ENCODE peak calls at places on chromosomes 16 and 17, in ten cellular contexts. One of them, this sample, is unnamed.
A peak's percentile ranks its signal among the peaks of the same experiment; 100 is the strongest.

GRCh38 chr16:35748621-35749252 is 2289.3 kb downstream of the TP53TG3F start:
- DNase-seq in cardiac fibroblast: no peak
- DNase-seq in HFF-Myc: no peak
- DNase-seq in cardiac muscle cell: no peak
- DNase-seq in AG09309: no peak
- DNase-seq in IMR-90: no peak
- DNase-seq in tibial nerve: no peak
- DNase-seq in HFFc6: no peak
- DNase-seq in upper lobe of left lung: peak; percentile 81
- DNase-seq in mucosa of descending colon: peak; percentile 41
- DNase-seq in this sample: no peak

GRCh38 chr17:50396261-50397110 is 837 bp downstream of the LRRC59 start:
- DNase-seq in tibial nerve: peak; percentile 19
- DNase-seq in cardiac fibroblast: peak; percentile 76
- DNase-seq in HFF-Myc: no peak
- DNase-seq in mucosa of descending colon: peak; percentile 76
- DNase-seq in AG09309: peak; percentile 17
- DNase-seq in IMR-90: peak; percentile 56
- DNase-seq in cardiac muscle cell: peak; percentile 80
- DNase-seq in upper lobe of left lung: no peak
- DNase-seq in HFFc6: peak; percentile 26
- DNase-seq in this sample: no peak

GRCh38 chr16:1193143-1193824 is 31.8 kb downstream of the TPSG1 start:
- DNase-seq in mucosa of descending colon: no peak
- DNase-seq in HFF-Myc: no peak
- DNase-seq in upper lobe of left lung: no peak
- DNase-seq in IMR-90: no peak
- DNase-seq in AG09309: no peak
- DNase-seq in tibial nerve: no peak
- DNase-seq in HFFc6: no peak
- DNase-seq in cardiac muscle cell: no peak
- DNase-seq in cardiac fibroblast: no peak
- DNase-seq in this sample: no peak

GRCh38 chr17:49646391-49647255 is 31.3 kb downstream of the SPOP start:
- DNase-seq in tibial nerve: no peak
- DNase-seq in cardiac fibroblast: peak; percentile 87
- DNase-seq in upper lobe of left lung: no peak
- DNase-seq in IMR-90: peak; percentile 77
- DNase-seq in HFFc6: peak; percentile 85
- DNase-seq in HFF-Myc: peak; percentile 14
- DNase-seq in mucosa of descending colon: no peak
- DNase-seq in AG09309: no peak
- DNase-seq in cardiac muscle cell: peak; percentile 58
- DNase-seq in this sample: peak; percentile 36

GRCh38 chr17:2024572-2025219 is 438 bp downstream of the RTN4RL1 start:
- DNase-seq in mucosa of descending colon: no peak
- DNase-seq in HFFc6: no peak
- DNase-seq in cardiac muscle cell: no peak
- DNase-seq in AG09309: no peak
- DNase-seq in tibial nerve: no peak
- DNase-seq in upper lobe of left lung: peak; percentile 86
- DNase-seq in HFF-Myc: no peak
- DNase-seq in IMR-90: no peak
- DNase-seq in cardiac fibroblast: peak; percentile 16
- DNase-seq in this sample: no peak

GRCh38 chr17:49359990-49360795 is 1.9 kb downstream of the ZNF652 start:
- DNase-seq in HFF-Myc: no peak
- DNase-seq in AG09309: no peak
- DNase-seq in HFFc6: no peak
- DNase-seq in tibial nerve: no peak
- DNase-seq in mucosa of descending colon: no peak
- DNase-seq in upper lobe of left lung: no peak
- DNase-seq in cardiac fibroblast: no peak
- DNase-seq in IMR-90: no peak
- DNase-seq in cardiac muscle cell: no peak
- DNase-seq in this sample: peak; percentile 21

GRCh38 chr16:55534773-55535172 is 25.9 kb downstream of the LPCAT2 start:
- DNase-seq in HFFc6: no peak
- DNase-seq in HFF-Myc: no peak
- DNase-seq in tibial nerve: no peak
- DNase-seq in cardiac fibroblast: no peak
- DNase-seq in IMR-90: no peak
- DNase-seq in AG09309: no peak
- DNase-seq in mucosa of descending colon: no peak
- DNase-seq in cardiac muscle cell: no peak
- DNase-seq in upper lobe of left lung: no peak
- DNase-seq in this sample: no peak

GRCh38 chr17:1460233-1460632 is 4.2 kb upstream of the CRK start:
- DNase-seq in IMR-90: no peak
- DNase-seq in mucosa of descending colon: peak; percentile 85
- DNase-seq in tibial nerve: no peak
- DNase-seq in HFF-Myc: no peak
- DNase-seq in AG09309: no peak
- DNase-seq in cardiac fibroblast: peak; percentile 32
- DNase-seq in HFFc6: peak; percentile 29
- DNase-seq in upper lobe of left lung: no peak
- DNase-seq in cardiac muscle cell: no peak
- DNase-seq in this sample: no peak

DNA sequence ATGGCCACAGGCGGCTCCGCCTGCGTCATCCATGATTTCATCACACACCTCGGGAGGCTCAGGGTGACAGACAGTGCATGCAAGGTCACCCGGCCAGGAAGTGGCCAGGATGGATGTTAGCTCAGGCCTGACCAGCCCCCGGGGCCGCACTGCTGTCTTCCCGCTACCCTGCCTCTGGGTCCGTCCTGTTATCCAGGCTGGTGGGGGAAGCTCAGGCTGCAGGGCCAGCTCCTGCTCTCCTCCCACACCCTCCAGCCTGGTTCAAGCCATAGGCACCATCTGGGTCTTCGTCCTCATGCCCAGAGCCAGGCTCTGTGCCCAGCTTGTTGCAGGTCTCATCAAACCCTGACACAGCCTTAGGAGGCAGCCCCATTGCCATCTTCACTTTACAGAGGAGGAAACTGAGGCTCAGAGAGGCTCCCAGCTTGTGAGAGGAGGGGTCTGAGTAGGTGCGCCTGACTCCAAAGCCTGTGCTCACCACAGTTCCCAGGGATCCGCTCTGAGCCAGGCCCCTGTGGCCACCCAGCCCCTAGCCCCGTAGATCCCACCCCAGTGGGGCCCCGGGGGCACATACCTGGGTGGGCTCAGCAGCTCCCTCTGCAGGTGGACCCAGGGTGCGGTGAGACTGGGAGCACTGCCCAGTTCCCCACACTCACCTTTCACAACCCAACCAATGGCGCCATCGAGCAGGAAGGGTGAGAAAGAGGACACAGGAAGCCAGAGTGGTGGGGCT is 414 bp upstream of the ADGRG3 start:
- DNase-seq in HFFc6: no peak
- DNase-seq in HFF-Myc: no peak
- DNase-seq in IMR-90: peak; percentile 38
- DNase-seq in cardiac muscle cell: peak; percentile 68
- DNase-seq in tibial nerve: no peak
- DNase-seq in AG09309: no peak
- DNase-seq in mucosa of descending colon: peak; percentile 68
- DNase-seq in cardiac fibroblast: peak; percentile 51
- DNase-seq in upper lobe of left lung: no peak
- DNase-seq in this sample: no peak
- TF ChIP-seq CTCF in HFFc6: peak; percentile 51
- TF ChIP-seq CTCF in HFF-Myc: peak; percentile 17
- TF ChIP-seq CTCF in IMR-90: no peak
- TF ChIP-seq CTCF in cardiac muscle cell: peak; percentile 16
- TF ChIP-seq CTCF in tibial nerve: no peak
- TF ChIP-seq CTCF in AG09309: no peak
- TF ChIP-seq CTCF in mucosa of descending colon: no peak
- TF ChIP-seq CTCF in cardiac fibroblast: peak; percentile 11
- TF ChIP-seq CTCF in upper lobe of left lung: no peak
- TF ChIP-seq CTCF in this sample: peak; percentile 32

GRCh38 chr17:80264793-80265075 is 4.1 kb downstream of the RNF213 start:
- DNase-seq in upper lobe of left lung: no peak
- DNase-seq in IMR-90: no peak
- DNase-seq in mucosa of descending colon: no peak
- DNase-seq in cardiac muscle cell: no peak
- DNase-seq in cardiac fibroblast: no peak
- DNase-seq in tibial nerve: no peak
- DNase-seq in HFF-Myc: no peak
- DNase-seq in AG09309: no peak
- DNase-seq in HFFc6: no peak
- DNase-seq in this sample: no peak

GRCh38 chr17:80264048-80264792 is 3.6 kb downstream of the RNF213 start:
- DNase-seq in IMR-90: no peak
- DNase-seq in cardiac muscle cell: no peak
- DNase-seq in mucosa of descending colon: peak; percentile 87
- DNase-seq in HFFc6: no peak
- DNase-seq in tibial nerve: no peak
- DNase-seq in AG09309: no peak
- DNase-seq in cardiac fibroblast: no peak
- DNase-seq in HFF-Myc: no peak
- DNase-seq in upper lobe of left lung: no peak
- DNase-seq in this sample: no peak

GRCh38 chr17:80262775-80263244 is 2.2 kb downstream of the RNF213 start:
- DNase-seq in upper lobe of left lung: no peak
- DNase-seq in IMR-90: no peak
- DNase-seq in AG09309: no peak
- DNase-seq in mucosa of descending colon: peak; percentile 70
- DNase-seq in HFF-Myc: no peak
- DNase-seq in cardiac fibroblast: no peak
- DNase-seq in HFFc6: no peak
- DNase-seq in cardiac muscle cell: no peak
- DNase-seq in tibial nerve: no peak
- DNase-seq in this sample: no peak

GRCh38 chr17:80262291-80262690 is 1.6 kb downstream of the RNF213 start:
- DNase-seq in upper lobe of left lung: no peak
- DNase-seq in cardiac muscle cell: no peak
- DNase-seq in AG09309: no peak
- DNase-seq in tibial nerve: no peak
- DNase-seq in HFFc6: no peak
- DNase-seq in mucosa of descending colon: no peak
- DNase-seq in IMR-90: no peak
- DNase-seq in HFF-Myc: no peak
- DNase-seq in cardiac fibroblast: no peak
- DNase-seq in this sample: no peak

DNA sequence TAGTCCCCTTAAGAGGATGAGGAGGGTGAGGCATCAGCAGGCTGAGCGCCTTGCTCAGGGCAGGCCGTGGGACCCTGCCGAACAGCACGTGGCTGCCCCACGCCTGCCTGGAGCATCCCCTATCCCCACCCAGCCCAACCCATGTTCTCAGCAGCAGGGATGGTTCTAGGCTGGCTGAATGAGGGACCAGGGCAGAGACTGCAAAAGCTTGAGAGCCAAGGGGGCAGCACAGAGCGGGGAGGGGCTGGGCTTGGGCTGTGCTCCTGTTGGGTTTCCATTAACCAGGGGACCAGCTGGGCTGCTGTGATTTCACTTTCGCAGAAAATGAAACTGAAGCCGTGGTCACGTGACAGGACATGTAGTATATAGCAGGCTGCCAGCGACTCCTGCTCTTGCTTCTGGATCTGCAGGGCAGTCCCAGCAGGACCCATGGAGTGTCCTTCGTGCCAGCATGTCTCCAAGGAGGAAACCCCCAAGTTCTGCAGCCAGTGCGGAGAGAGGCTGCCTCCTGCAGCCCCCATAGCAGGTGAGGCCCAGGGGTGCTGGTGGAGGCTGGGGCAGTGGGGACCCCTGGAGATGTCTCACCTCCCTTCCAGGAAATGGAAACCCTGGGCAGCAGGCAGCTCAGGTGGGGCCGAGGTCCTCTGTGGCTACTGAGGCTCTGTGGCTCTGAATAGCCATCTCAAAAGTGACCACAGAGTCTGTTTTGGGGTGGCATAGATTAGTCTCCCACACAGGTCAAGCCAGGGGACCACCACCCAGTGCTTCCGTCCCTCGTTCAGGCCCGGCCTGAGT is 2.8 kb downstream of the RNF213 start:
- DNase-seq in upper lobe of left lung: no peak
- DNase-seq in mucosa of descending colon: peak; percentile 92
- DNase-seq in tibial nerve: peak; percentile 92
- DNase-seq in cardiac fibroblast: peak; percentile 89
- DNase-seq in cardiac muscle cell: peak; percentile 82
- DNase-seq in HFFc6: peak; percentile 67
- DNase-seq in HFF-Myc: peak; percentile 72
- DNase-seq in IMR-90: peak; percentile 89
- DNase-seq in AG09309: peak; percentile 42
- DNase-seq in this sample: peak; percentile 90
- TF ChIP-seq CTCF in upper lobe of left lung: peak; percentile 28
- TF ChIP-seq CTCF in mucosa of descending colon: no peak
- TF ChIP-seq CTCF in tibial nerve: peak; percentile 4
- TF ChIP-seq CTCF in cardiac fibroblast: no peak
- TF ChIP-seq CTCF in cardiac muscle cell: no peak
- TF ChIP-seq CTCF in HFFc6: no peak
- TF ChIP-seq CTCF in HFF-Myc: no peak
- TF ChIP-seq CTCF in IMR-90: peak; percentile 28
- TF ChIP-seq CTCF in AG09309: peak; percentile 7
- TF ChIP-seq CTCF in this sample: peak; percentile 24

GRCh38 chr17:75588546-75589016 is 981 bp downstream of the MYO15B start:
- DNase-seq in AG09309: no peak
- DNase-seq in mucosa of descending colon: peak; percentile 75
- DNase-seq in HFF-Myc: no peak
- DNase-seq in IMR-90: no peak
- DNase-seq in HFFc6: no peak
- DNase-seq in cardiac muscle cell: no peak
- DNase-seq in tibial nerve: no peak
- DNase-seq in cardiac fibroblast: no peak
- DNase-seq in upper lobe of left lung: no peak
- DNase-seq in this sample: peak; percentile 54

GRCh38 chr17:75589919-75590303 is 2.3 kb downstream of the MYO15B start:
- DNase-seq in mucosa of descending colon: peak; percentile 74
- DNase-seq in HFFc6: no peak
- DNase-seq in AG09309: no peak
- DNase-seq in cardiac muscle cell: no peak
- DNase-seq in tibial nerve: no peak
- DNase-seq in upper lobe of left lung: peak; percentile 89
- DNase-seq in cardiac fibroblast: no peak
- DNase-seq in IMR-90: no peak
- DNase-seq in HFF-Myc: no peak
- DNase-seq in this sample: no peak

GRCh38 chr17:75590314-75590761 is 2.7 kb downstream of the MYO15B start:
- DNase-seq in mucosa of descending colon: no peak
- DNase-seq in cardiac fibroblast: no peak
- DNase-seq in cardiac muscle cell: no peak
- DNase-seq in HFF-Myc: no peak
- DNase-seq in AG09309: no peak
- DNase-seq in upper lobe of left lung: no peak
- DNase-seq in IMR-90: no peak
- DNase-seq in HFFc6: no peak
- DNase-seq in tibial nerve: no peak
- DNase-seq in this sample: no peak

GRCh38 chr17:75587718-75588545 is at the start of gene MYO15B:
- DNase-seq in mucosa of descending colon: peak; percentile 82
- DNase-seq in IMR-90: no peak
- DNase-seq in tibial nerve: peak; percentile 25
- DNase-seq in HFFc6: no peak
- DNase-seq in AG09309: no peak
- DNase-seq in cardiac fibroblast: no peak
- DNase-seq in HFF-Myc: no peak
- DNase-seq in upper lobe of left lung: peak; percentile 95
- DNase-seq in cardiac muscle cell: peak; percentile 62
- DNase-seq in this sample: peak; percentile 68

DNA sequence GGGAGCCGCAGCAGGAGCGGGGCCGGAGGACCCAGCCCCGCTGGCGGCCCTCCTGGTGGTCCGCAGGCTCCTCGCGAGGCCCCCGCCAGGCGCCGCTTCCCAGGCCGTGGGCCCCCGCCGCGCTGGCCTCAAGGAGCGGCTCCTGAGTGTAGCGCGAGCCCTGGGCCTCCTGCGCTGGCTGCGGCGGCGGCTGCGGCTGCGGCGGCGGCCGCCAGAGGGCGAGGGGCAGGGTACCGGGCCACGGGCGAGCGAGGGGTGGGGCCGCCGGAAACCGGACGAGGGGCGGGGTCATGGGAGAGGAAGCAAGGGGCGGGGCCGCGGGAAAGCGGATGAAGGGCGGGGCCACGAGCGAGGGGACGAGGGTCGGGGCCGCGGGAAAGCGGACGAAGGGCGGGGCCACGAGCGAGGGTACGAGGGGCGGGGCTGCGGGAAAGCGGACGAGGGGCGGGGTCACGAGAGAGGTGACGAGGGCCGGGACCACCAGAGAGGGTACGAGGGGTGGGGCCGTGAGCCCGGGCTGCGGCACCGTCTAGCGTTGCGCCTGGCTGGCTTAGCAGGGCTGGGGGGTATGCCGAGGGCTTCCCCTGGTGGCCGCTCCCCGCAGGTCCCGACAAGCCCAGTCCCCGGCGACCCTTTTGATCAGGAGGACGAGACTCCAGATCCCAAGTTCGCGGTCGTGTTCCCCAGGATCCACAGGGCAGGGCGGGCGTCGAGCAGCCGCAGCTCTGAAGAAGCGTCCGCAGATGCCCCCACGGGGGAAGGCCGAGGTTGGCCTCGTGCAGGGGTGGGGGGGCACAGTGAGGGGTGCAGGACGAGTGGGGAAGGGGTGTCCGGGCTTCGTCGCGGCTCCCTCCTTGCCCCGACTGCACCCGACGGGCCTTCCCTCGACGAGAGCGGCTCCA is 1.7 kb downstream of the MYO15B start:
- DNase-seq in HFFc6: peak; percentile 66
- DNase-seq in HFF-Myc: peak; percentile 12
- DNase-seq in tibial nerve: peak; percentile 97
- DNase-seq in upper lobe of left lung: peak; percentile 100
- DNase-seq in AG09309: peak; percentile 28
- DNase-seq in IMR-90: peak; percentile 64
- DNase-seq in cardiac fibroblast: peak; percentile 78
- DNase-seq in mucosa of descending colon: peak; percentile 98
- DNase-seq in cardiac muscle cell: peak; percentile 94
- DNase-seq in this sample: peak; percentile 100
- TF ChIP-seq CTCF in HFFc6: peak; percentile 83
- TF ChIP-seq CTCF in HFF-Myc: no peak
- TF ChIP-seq CTCF in tibial nerve: peak; percentile 99
- TF ChIP-seq CTCF in upper lobe of left lung: peak; percentile 97
- TF ChIP-seq CTCF in AG09309: peak; percentile 70
- TF ChIP-seq CTCF in IMR-90: peak; percentile 64
- TF ChIP-seq CTCF in cardiac fibroblast: no peak
- TF ChIP-seq CTCF in mucosa of descending colon: peak; percentile 71
- TF ChIP-seq CTCF in cardiac muscle cell: peak; percentile 18
- TF ChIP-seq CTCF in this sample: peak; percentile 88

GRCh38 chr17:4934173-4934979 is 2.3 kb downstream of the GP1BA start:
- DNase-seq in HFF-Myc: no peak
- DNase-seq in cardiac muscle cell: peak; percentile 59
- DNase-seq in AG09309: no peak
- DNase-seq in HFFc6: no peak
- DNase-seq in mucosa of descending colon: peak; percentile 64
- DNase-seq in tibial nerve: no peak
- DNase-seq in upper lobe of left lung: no peak
- DNase-seq in cardiac fibroblast: peak; percentile 45
- DNase-seq in IMR-90: peak; percentile 38
- DNase-seq in this sample: peak; percentile 68
- TF ChIP-seq CTCF in HFF-Myc: peak; percentile 41
- TF ChIP-seq CTCF in cardiac muscle cell: peak; percentile 58
- TF ChIP-seq CTCF in AG09309: peak; percentile 53
- TF ChIP-seq CTCF in HFFc6: peak; percentile 39
- TF ChIP-seq CTCF in mucosa of descending colon: no peak
- TF ChIP-seq CTCF in tibial nerve: no peak
- TF ChIP-seq CTCF in upper lobe of left lung: no peak
- TF ChIP-seq CTCF in cardiac fibroblast: peak; percentile 40
- TF ChIP-seq CTCF in IMR-90: peak; percentile 34
- TF ChIP-seq CTCF in this sample: peak; percentile 35

This sample was measured in GM13977.